ENCODE peak calls at places on chromosomes 4 and X, in five cellular contexts. One of them, this sample, is unnamed.
A peak's percentile ranks its signal among the peaks of the same experiment; 100 is the strongest.

GRCh38 chr4:148287111-148287510 is 155.1 kb downstream of the NR3C2 start:
- DNase-seq in IMR-90: no peak
- DNase-seq in NB4: no peak
- DNase-seq in GM20000: no peak
- DNase-seq in cardiac fibroblast: no peak
- DNase-seq in this sample: no peak

GRCh38 chr4:14168919-14169318 is 541.4 kb upstream of the BOD1L1 start:
- DNase-seq in IMR-90: peak; percentile 91
- DNase-seq in NB4: no peak
- DNase-seq in GM20000: no peak
- DNase-seq in cardiac fibroblast: peak; percentile 80
- DNase-seq in this sample: peak; percentile 96

GRCh38 chrX:123513585-123514278 is 219.1 kb downstream of the THOC2 start:
- DNase-seq in IMR-90: no peak
- DNase-seq in NB4: no peak
- DNase-seq in GM20000: no peak
- DNase-seq in cardiac fibroblast: no peak
- DNase-seq in this sample: no peak

GRCh38 chr4:31023109-31023508 is 302.9 kb downstream of the PCDH7 start:
- DNase-seq in IMR-90: no peak
- DNase-seq in NB4: no peak
- DNase-seq in GM20000: no peak
- DNase-seq in cardiac fibroblast: no peak
- DNase-seq in this sample: no peak

GRCh38 chrX:117835034-117835433 is 281.6 kb downstream of the KLHL13 start:
- DNase-seq in IMR-90: no peak
- DNase-seq in NB4: no peak
- DNase-seq in GM20000: no peak
- DNase-seq in cardiac fibroblast: no peak
- DNase-seq in this sample: no peak

GRCh38 chr4:177554966-177555574 is 112.8 kb upstream of the AGA start:
- DNase-seq in IMR-90: peak; percentile 50
- DNase-seq in NB4: peak; percentile 36
- DNase-seq in GM20000: peak; percentile 34
- DNase-seq in cardiac fibroblast: peak; percentile 53
- DNase-seq in this sample: peak; percentile 41

GRCh38 chr4:139655116-139655515 is 10.5 kb upstream of the MGST2 start:
- DNase-seq in IMR-90: peak; percentile 48
- DNase-seq in NB4: peak; percentile 53
- DNase-seq in GM20000: no peak
- DNase-seq in cardiac fibroblast: peak; percentile 83
- DNase-seq in this sample: peak; percentile 80

GRCh38 chr4:47641755-47642154 is 156.7 kb downstream of the ATP10D start:
- DNase-seq in IMR-90: peak; percentile 37
- DNase-seq in NB4: no peak
- DNase-seq in GM20000: no peak
- DNase-seq in cardiac fibroblast: no peak
- DNase-seq in this sample: no peak

GRCh38 chrX:108557594-108557993 is 118.0 kb downstream of the COL4A5 start:
- DNase-seq in IMR-90: no peak
- DNase-seq in NB4: no peak
- DNase-seq in GM20000: no peak
- DNase-seq in cardiac fibroblast: no peak
- DNase-seq in this sample: no peak

GRCh38 chrX:721354-721753 is 90.8 kb downstream of the SHOX start:
- DNase-seq in IMR-90: no peak
- DNase-seq in NB4: no peak
- DNase-seq in GM20000: no peak
- DNase-seq in cardiac fibroblast: no peak
- DNase-seq in this sample: no peak

GRCh38 chrX:93673869-93674271 is at the start of gene FAM133A:
- DNase-seq in IMR-90: peak; percentile 4
- DNase-seq in NB4: no peak
- DNase-seq in GM20000: no peak
- DNase-seq in cardiac fibroblast: peak; percentile 15
- DNase-seq in this sample: peak; percentile 3

GRCh38 chrX:9842541-9842940 is 56.3 kb downstream of the SHROOM2 start:
- DNase-seq in IMR-90: no peak
- DNase-seq in NB4: no peak
- DNase-seq in GM20000: peak; percentile 11
- DNase-seq in cardiac fibroblast: no peak
- DNase-seq in this sample: no peak

GRCh38 chrX:64842492-64842891 is 133.8 kb downstream of the ZC4H2 start:
- DNase-seq in IMR-90: no peak
- DNase-seq in NB4: no peak
- DNase-seq in GM20000: no peak
- DNase-seq in cardiac fibroblast: no peak
- DNase-seq in this sample: no peak

GRCh38 chr4:124423160-124423559 is 289.4 kb downstream of the ANKRD50 start:
- DNase-seq in IMR-90: peak; percentile 65
- DNase-seq in NB4: no peak
- DNase-seq in GM20000: no peak
- DNase-seq in cardiac fibroblast: peak; percentile 46
- DNase-seq in this sample: peak; percentile 26

GRCh38 chr4:111020961-111021360 is 398.1 kb upstream of the PITX2 start:
- DNase-seq in IMR-90: no peak
- DNase-seq in NB4: no peak
- DNase-seq in GM20000: no peak
- DNase-seq in cardiac fibroblast: no peak
- DNase-seq in this sample: no peak

GRCh38 chrX:100654256-100654655 is 10.3 kb downstream of the SRPX2 start:
- DNase-seq in IMR-90: peak; percentile 32
- DNase-seq in NB4: peak; percentile 8
- DNase-seq in GM20000: no peak
- DNase-seq in cardiac fibroblast: peak; percentile 52
- DNase-seq in this sample: peak; percentile 30

GRCh38 chr4:20662851-20663250 is 37.4 kb upstream of the PACRGL start:
- DNase-seq in IMR-90: peak; percentile 4
- DNase-seq in NB4: no peak
- DNase-seq in GM20000: no peak
- DNase-seq in cardiac fibroblast: peak; percentile 18
- DNase-seq in this sample: peak; percentile 58

GRCh38 chrX:76279007-76279406 is 106.1 kb downstream of the PBDC1 start:
- DNase-seq in IMR-90: peak; percentile 47
- DNase-seq in NB4: peak; percentile 51
- DNase-seq in GM20000: peak; percentile 6
- DNase-seq in cardiac fibroblast: peak; percentile 59
- DNase-seq in this sample: peak; percentile 51

GRCh38 chr4:121789960-121790829 is 10.9 kb upstream of the EXOSC9 start:
- DNase-seq in IMR-90: peak; percentile 86
- DNase-seq in NB4: no peak
- DNase-seq in GM20000: no peak
- DNase-seq in cardiac fibroblast: peak; percentile 71
- DNase-seq in this sample: peak; percentile 66

DNA sequence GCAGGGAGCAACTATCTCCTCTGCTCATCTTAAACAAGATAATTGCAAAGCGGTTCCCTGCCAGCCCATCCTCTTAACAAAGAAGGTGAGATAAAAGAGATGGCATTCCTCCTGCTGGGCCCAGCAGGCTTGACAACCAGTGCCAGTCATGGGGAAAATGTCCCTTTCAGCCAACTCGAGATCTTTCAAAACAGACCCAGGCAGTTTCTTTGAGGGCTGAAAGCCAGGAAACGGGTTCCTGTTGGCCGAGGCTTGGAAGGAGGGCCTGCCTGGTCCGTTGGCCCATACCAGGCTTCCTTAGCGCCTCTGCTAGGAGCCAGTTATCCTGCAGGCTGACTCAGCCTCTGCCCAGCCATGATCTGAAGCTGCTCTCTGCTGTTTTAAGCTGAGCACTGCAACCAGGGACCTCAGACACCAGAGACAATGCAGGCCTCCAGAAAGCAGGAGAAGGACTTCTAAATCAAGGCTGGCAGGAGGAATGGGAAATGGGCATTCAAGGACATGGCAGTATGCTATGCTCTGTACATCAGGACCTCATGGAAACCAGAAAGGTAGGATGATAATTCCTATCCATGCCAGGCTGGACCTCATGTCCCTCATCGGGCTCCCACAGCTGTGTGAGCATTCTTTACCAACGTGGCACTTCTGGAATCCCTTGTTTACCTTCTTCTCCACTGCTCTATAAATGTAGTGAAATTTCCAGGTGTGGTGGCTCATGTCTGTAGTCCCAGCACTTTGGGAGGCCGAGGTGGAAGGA is 42.4 kb upstream of the SLC2A9 start:
- DNase-seq in IMR-90: peak; percentile 70
- DNase-seq in NB4: peak; percentile 51
- DNase-seq in GM20000: no peak
- DNase-seq in cardiac fibroblast: peak; percentile 96
- DNase-seq in this sample: peak; percentile 88
- TF ChIP-seq CTCF in IMR-90: peak; percentile 66
- TF ChIP-seq CTCF in NB4: peak; percentile 27
- TF ChIP-seq CTCF in GM20000: no peak
- TF ChIP-seq CTCF in cardiac fibroblast: peak; percentile 92
- TF ChIP-seq CTCF in this sample: peak; percentile 96

GRCh38 chr4:108166038-108166437 is 2.7 kb downstream of the LEF1 start:
- DNase-seq in IMR-90: no peak
- DNase-seq in NB4: no peak
- DNase-seq in GM20000: no peak
- DNase-seq in cardiac fibroblast: no peak
- DNase-seq in this sample: no peak

GRCh38 chr4:108168213-108168671 is 490 bp downstream of the LEF1 start:
- DNase-seq in IMR-90: peak; percentile 8
- DNase-seq in NB4: no peak
- DNase-seq in GM20000: no peak
- DNase-seq in cardiac fibroblast: peak; percentile 21
- DNase-seq in this sample: peak; percentile 11

GRCh38 chr4:108168672-108169562 is at the start of gene LEF1:
- DNase-seq in IMR-90: peak; percentile 11
- DNase-seq in NB4: no peak
- DNase-seq in GM20000: peak; percentile 83
- DNase-seq in cardiac fibroblast: peak; percentile 15
- DNase-seq in this sample: peak; percentile 52

GRCh38 chr4:108165601-108166000 is 3.1 kb downstream of the LEF1 start:
- DNase-seq in IMR-90: no peak
- DNase-seq in NB4: no peak
- DNase-seq in GM20000: no peak
- DNase-seq in cardiac fibroblast: no peak
- DNase-seq in this sample: no peak

DNA sequence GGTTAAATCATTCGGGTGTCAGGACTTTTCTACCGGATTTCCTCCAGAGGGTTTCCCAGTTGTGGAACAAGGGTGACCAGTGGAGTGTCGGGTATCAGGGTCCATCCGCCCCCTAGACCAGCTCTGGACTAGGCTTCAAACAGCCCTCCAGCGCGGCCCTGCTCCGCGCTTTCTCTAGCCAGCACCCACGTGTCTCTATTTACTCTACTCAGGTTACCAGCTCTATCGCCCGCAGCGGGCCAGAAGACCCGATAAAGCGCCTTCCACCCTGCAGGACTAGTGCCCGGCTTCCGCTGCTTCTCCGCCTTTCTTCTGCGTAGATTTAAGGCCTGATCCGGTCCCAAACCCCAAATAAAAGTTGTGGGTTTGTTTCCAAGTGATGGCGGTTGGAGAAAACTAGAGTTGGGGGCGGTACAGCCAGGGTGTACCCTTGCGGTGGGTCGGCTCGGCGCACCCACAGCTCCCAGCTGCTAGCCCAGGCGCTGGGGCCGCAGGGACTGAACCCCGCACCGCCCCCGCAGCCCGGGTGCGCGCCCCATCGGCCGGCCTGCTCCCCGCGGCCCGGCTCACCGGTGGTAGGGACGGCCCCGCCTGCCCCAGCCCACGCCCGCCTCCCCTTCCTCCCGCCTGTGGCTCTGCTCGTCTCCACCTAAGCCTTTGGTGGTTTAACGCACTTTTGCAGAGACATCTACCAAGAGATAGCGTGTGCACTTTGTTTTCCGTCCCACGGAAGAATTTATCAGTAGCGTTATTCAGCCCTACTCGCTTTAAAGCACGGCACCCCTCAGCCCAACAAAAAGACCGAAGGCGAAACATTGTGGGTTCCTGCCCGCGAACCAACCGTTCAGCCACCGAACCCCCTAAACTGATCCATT is 2.1 kb downstream of the LEF1 start:
- DNase-seq in IMR-90: no peak
- DNase-seq in NB4: no peak
- DNase-seq in GM20000: peak; percentile 80
- DNase-seq in cardiac fibroblast: no peak
- DNase-seq in this sample: no peak
- TF ChIP-seq CTCF in IMR-90: no peak
- TF ChIP-seq CTCF in NB4: no peak
- TF ChIP-seq CTCF in GM20000: no peak
- TF ChIP-seq CTCF in cardiac fibroblast: no peak
- TF ChIP-seq CTCF in this sample: no peak

GRCh38 chrX:40524423-40524822 is 56.3 kb upstream of the ATP6AP2 start:
- DNase-seq in IMR-90: no peak
- DNase-seq in NB4: no peak
- DNase-seq in GM20000: no peak
- DNase-seq in cardiac fibroblast: no peak
- DNase-seq in this sample: no peak
- TF ChIP-seq CTCF in IMR-90: no peak
- TF ChIP-seq CTCF in NB4: no peak
- TF ChIP-seq CTCF in GM20000: no peak
- TF ChIP-seq CTCF in cardiac fibroblast: peak; percentile 16
- TF ChIP-seq CTCF in this sample: no peak

GRCh38 chrX:153794018-153794896 is at the start of the genes IDH3G and SSR4:
- DNase-seq in IMR-90: peak; percentile 93
- DNase-seq in NB4: peak; percentile 96
- DNase-seq in GM20000: peak; percentile 97
- DNase-seq in cardiac fibroblast: peak; percentile 97
- DNase-seq in this sample: peak; percentile 93
- TF ChIP-seq CTCF in IMR-90: peak; percentile 28
- TF ChIP-seq CTCF in NB4: no peak
- TF ChIP-seq CTCF in GM20000: no peak
- TF ChIP-seq CTCF in cardiac fibroblast: no peak
- TF ChIP-seq CTCF in this sample: no peak

DNA sequence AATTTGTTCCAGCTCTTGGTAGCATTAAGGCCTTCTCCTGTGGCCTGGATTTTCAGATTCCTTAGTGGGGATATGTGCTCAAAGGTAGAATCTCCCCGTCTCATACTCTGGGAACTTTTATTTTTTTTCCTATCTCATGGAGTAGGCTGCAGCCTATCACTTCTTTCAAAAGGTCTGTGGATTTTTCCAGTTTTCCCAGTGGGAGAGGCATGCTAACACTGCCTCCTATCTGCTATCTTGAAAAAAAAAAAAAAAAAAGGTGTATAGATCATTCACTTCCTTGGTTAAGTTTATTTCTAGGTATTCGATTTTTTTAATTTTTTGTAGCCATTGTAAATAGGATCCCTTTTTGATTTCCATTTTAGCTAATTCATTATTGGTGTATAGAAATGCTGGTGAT is 67.1 kb downstream of the IL15 start:
- DNase-seq in IMR-90: no peak
- DNase-seq in NB4: no peak
- DNase-seq in GM20000: no peak
- DNase-seq in cardiac fibroblast: no peak
- DNase-seq in this sample: no peak
- TF ChIP-seq CTCF in IMR-90: no peak
- TF ChIP-seq CTCF in NB4: no peak
- TF ChIP-seq CTCF in GM20000: no peak
- TF ChIP-seq CTCF in cardiac fibroblast: no peak
- TF ChIP-seq CTCF in this sample: no peak

GRCh38 chrX:154717824-154718223 is 33.1 kb downstream of the GAB3 start:
- DNase-seq in IMR-90: peak; percentile 59
- DNase-seq in NB4: peak; percentile 84
- DNase-seq in GM20000: no peak
- DNase-seq in cardiac fibroblast: peak; percentile 58
- DNase-seq in this sample: no peak
- TF ChIP-seq CTCF in IMR-90: no peak
- TF ChIP-seq CTCF in NB4: peak; percentile 20
- TF ChIP-seq CTCF in GM20000: no peak
- TF ChIP-seq CTCF in cardiac fibroblast: no peak
- TF ChIP-seq CTCF in this sample: no peak